ENCODE peak calls at places on chromosomes 11 and 22, in four cellular contexts. I is non-pigmented ciliary epithelial cell; X is naive thymus-derived CD8-positive, alpha-beta T cell; A is mucosa of descending colon. F is an unnamed sample.

GRCh38 chr22:27801197-27801615 is 350 bp downstream of the MN1 start:
- DNase-seq in I (no peak), X (peak), A (peak), F (no peak)

GRCh38 chr22:37248251-37248650 is 4.2 kb upstream of the RAC2 start:
- DNase-seq in I (no peak), X (no peak), A (peak), F (peak)

GRCh38 chr22:38398609-38399401 is 56.2 kb downstream of the KCNJ4 start:
- DNase-seq in I (no peak), X (peak), A (peak), F (no peak)

GRCh38 chr11:64629796-64630562 is 39.0 kb downstream of the SLC22A12 start:
- DNase-seq in I (no peak), X (no peak), A (no peak), F (no peak)

GRCh38 chr22:45529097-45529496 is 26.4 kb downstream of the FBLN1 start:
- DNase-seq in I (no peak), X (no peak), A (no peak), F (no peak)

GRCh38 chr11:61195016-61195695 is 8.2 kb upstream of the PGA3 start:
- DNase-seq in I (no peak), X (no peak), A (no peak), F (no peak)

GRCh38 chr22:47571616-47572015 is 809.2 kb downstream of the TBC1D22A start:
- DNase-seq in I (no peak), X (no peak), A (no peak), F (no peak)

GRCh38 chr11:69131644-69132300 is 24.0 kb upstream of the SMIM38 start:
- DNase-seq in I (peak), X (no peak), A (no peak), F (peak)

GRCh38 chr22:41573677-41574264 is 13.0 kb downstream of the CSDC2 start:
- DNase-seq in I (no peak), X (no peak), A (no peak), F (no peak)

GRCh38 chr22:44272330-44272729 is 40.4 kb downstream of the SHISAL1 start:
- DNase-seq in I (no peak), X (no peak), A (no peak), F (no peak)

GRCh38 chr11:117843666-117844484 is 19.3 kb upstream of the FXYD2 start:
- DNase-seq in I (no peak), X (peak), A (peak), F (no peak)

GRCh38 chr11:74418509-74418895 is 20.3 kb upstream of the PGM2L1 start:
- DNase-seq in I (peak), X (no peak), A (no peak), F (no peak)

GRCh38 chr11:35846874-35847273 is 97.0 kb upstream of the LDLRAD3 start:
- DNase-seq in I (no peak), X (no peak), A (no peak), F (no peak)

GRCh38 chr11:47186937-47187681 is 875 bp upstream of the PACSIN3 start:
- DNase-seq in I (no peak), X (peak), A (no peak), F (no peak)

GRCh38 chr11:65650547-65651338 is 12.0 kb downstream of the RELA start:
- DNase-seq in I (no peak), X (no peak), A (peak), F (no peak)

GRCh38 chr22:38239101-38239761 is 33.6 kb downstream of the TMEM184B start:
- DNase-seq in I (peak), X (no peak), A (no peak), F (no peak)

GRCh38 chr11:10758959-10759358 is 7.9 kb downstream of the CTR9 start:
- DNase-seq in I (no peak), X (no peak), A (no peak), F (no peak)

GRCh38 chr11:86062719-86063118 is 6.2 kb downstream of the PICALM start:
- DNase-seq in I (no peak), X (no peak), A (no peak), F (no peak)

GRCh38 chr11:120564573-120565301 is 53.2 kb downstream of the GRIK4 start:
- DNase-seq in I (no peak), X (no peak), A (no peak), F (no peak)

GRCh38 chr11:15863411-15863810 is 492.9 kb downstream of the SOX6 start:
- DNase-seq in I (no peak), X (no peak), A (no peak), F (no peak)